ENCODE peak calls at places on chromosomes 3 and 15, in six cellular contexts. A is heart left ventricle, K is NCI-H460, S is activated B cell treated with CpG ODN at 0.5 μM for 24 hours, O is GM23338, I is AG08396. Y is an unnamed sample.
A peak's percentile ranks its signal among the peaks of the same experiment; 100 is the strongest.

GRCh38 chr3:55367396-55367795 is 119.7 kb downstream of the WNT5A start:
- DNase-seq in O (no peak), I (no peak), K (no peak), S (no peak), A (no peak), Y (no peak)

GRCh38 chr3:114809668-114810413 is 337.2 kb downstream of the ZBTB20 start:
- DNase-seq in A (no peak), S (no peak), K (no peak), O (no peak), I (no peak), Y (no peak)

GRCh38 chr3:31011383-31011782 is 116.9 kb upstream of the GADL1 start:
- DNase-seq in A (no peak), S (no peak), I (no peak), O (no peak), K (no peak), Y (no peak)

GRCh38 chr15:89178307-89178977 is 42.9 kb downstream of the RLBP1 start:
- DNase-seq in K (no peak), A (no peak), O (no peak), I (no peak), S (no peak), Y (no peak)

GRCh38 chr3:7328339-7328738 is 467.4 kb downstream of the GRM7 start:
- DNase-seq in I (no peak), A (no peak), S (no peak), O (no peak), K (no peak), Y (no peak)

GRCh38 chr3:160564205-160564922 is 1.0 kb downstream of the KPNA4 start:
- DNase-seq in O (peak; percentile 48), I (no peak), S (no peak), K (no peak), A (peak; percentile 25), Y (peak; percentile 64)

GRCh38 chr3:99114565-99115291 is 213.2 kb upstream of the DCBLD2 start:
- DNase-seq in I (peak; percentile 20), A (no peak), S (no peak), O (peak; percentile 78), K (peak; percentile 57), Y (peak; percentile 85)

GRCh38 chr3:111173906-111174305 is 102.3 kb downstream of the NECTIN3 start:
- DNase-seq in O (no peak), K (no peak), A (no peak), I (no peak), S (no peak), Y (no peak)

GRCh38 chr15:73357999-73358665 is 10.6 kb downstream of the HCN4 start:
- DNase-seq in A (no peak), S (no peak), I (no peak), O (no peak), K (no peak), Y (no peak)

GRCh38 chr3:120498947-120499346 is 48.2 kb upstream of the FSTL1 start:
- DNase-seq in I (peak; percentile 73), O (peak; percentile 83), K (peak; percentile 55), A (no peak), S (no peak), Y (peak; percentile 65)

GRCh38 chr15:43939070-43939469 is 112.3 kb downstream of the WDR76 start:
- DNase-seq in A (no peak), O (peak; percentile 59), K (peak; percentile 24), S (no peak), I (no peak), Y (peak; percentile 64)

GRCh38 chr3:160577551-160578195 is 12.3 kb upstream of the KPNA4 start:
- DNase-seq in O (peak; percentile 37), A (no peak), S (no peak), K (no peak), I (peak; percentile 45), Y (no peak)

GRCh38 chr3:118810499-118811035 is 224.1 kb downstream of the IGSF11 start:
- DNase-seq in A (no peak), S (no peak), I (no peak), O (no peak), K (no peak), Y (peak; percentile 59)

GRCh38 chr15:40941528-40942336 is 11.5 kb upstream of the CHAC1 start:
- DNase-seq in A (peak; percentile 86), I (peak; percentile 95), S (peak; percentile 78), K (peak; percentile 58), O (peak; percentile 94), Y (peak; percentile 92)

GRCh38 chr3:148955544-148956346 is 35.6 kb upstream of the GYG1 start:
- DNase-seq in A (peak; percentile 54), O (peak; percentile 76), K (peak; percentile 38), I (peak; percentile 68), S (no peak), Y (peak; percentile 75)

GRCh38 chr15:57156210-57156887 is 220.0 kb upstream of the CGNL1 start:
- DNase-seq in A (no peak), K (no peak), O (no peak), I (no peak), S (no peak), Y (no peak)

GRCh38 chr3:46539443-46540005 is 26.6 kb downstream of the LRRC2 start:
- DNase-seq in A (no peak), O (no peak), S (no peak), I (no peak), K (no peak), Y (no peak)

GRCh38 chr3:131729561-131729960 is 226.8 kb upstream of the MRPL3 start:
- DNase-seq in A (no peak), I (no peak), K (no peak), O (no peak), S (no peak), Y (no peak)

GRCh38 chr3:65836047-65836446 is 202.7 kb downstream of the MAGI1 start:
- DNase-seq in I (no peak), S (no peak), O (no peak), A (no peak), K (no peak), Y (no peak)

GRCh38 chr15:29819979-29820801 is 2.1 kb downstream of the TJP1 start:
- DNase-seq in A (no peak), S (no peak), K (no peak), I (no peak), O (no peak), Y (no peak)

GRCh38 chr15:78206326-78207109 is 27.8 kb downstream of the ACSBG1 start:
- DNase-seq in I (peak; percentile 17), K (no peak), S (no peak), O (no peak), A (no peak), Y (peak; percentile 54)

GRCh38 chr3:156150434-156151066 is 30.2 kb downstream of the KCNAB1 start:
- DNase-seq in A (peak; percentile 42), O (peak; percentile 80), I (peak; percentile 52), K (peak; percentile 25), S (no peak), Y (peak; percentile 76)

GRCh38 chr3:145243875-145244274 is 917.1 kb downstream of the PLOD2 start:
- DNase-seq in O (no peak), I (peak; percentile 11), K (no peak), A (no peak), S (no peak), Y (no peak)

GRCh38 chr3:78666458-78666800 is 1101.4 kb downstream of the ROBO1 start:
- DNase-seq in A (no peak), O (no peak), K (no peak), I (peak; percentile 17), S (no peak), Y (no peak)

GRCh38 chr3:33061782-33062181 is 35.2 kb downstream of the GLB1 start:
- DNase-seq in K (no peak), I (no peak), S (no peak), O (no peak), A (no peak), Y (no peak)

GRCh38 chr3:37988931-37989525 is 1.6 kb upstream of the VILL start:
- DNase-seq in O (no peak), S (no peak), I (no peak), K (no peak), A (no peak), Y (peak; percentile 52)

GRCh38 chr15:68337826-68338225 is 60.3 kb downstream of the FEM1B start:
- DNase-seq in I (no peak), A (no peak), S (no peak), O (no peak), K (no peak), Y (no peak)

GRCh38 chr3:45043715-45044299 is 17.7 kb downstream of the CLEC3B start:
- DNase-seq in S (no peak), I (peak; percentile 65), A (no peak), K (no peak), O (no peak), Y (no peak)

GRCh38 chr15:49423021-49423420 is at the start of gene FGF7:
- DNase-seq in K (no peak), I (peak; percentile 22), O (peak; percentile 10), A (no peak), S (no peak), Y (no peak)

GRCh38 chr3:104244680-104245079 is 1122.0 kb upstream of the ALCAM start:
- DNase-seq in A (no peak), K (no peak), O (no peak), I (no peak), S (no peak), Y (no peak)

GRCh38 chr3:143439785-143440184 is 320.2 kb downstream of the CHST2 start:
- DNase-seq in O (no peak), A (no peak), S (no peak), K (no peak), I (no peak), Y (no peak)

GRCh38 chr15:70375006-70375409 is 277.3 kb upstream of the TLE3 start:
- DNase-seq in I (no peak), S (peak; percentile 6), A (no peak), K (peak; percentile 49), O (no peak), Y (peak; percentile 41)

GRCh38 chr3:141412087-141412935 is 44.0 kb downstream of the ZBTB38 start:
- DNase-seq in S (no peak), O (peak; percentile 56), K (peak; percentile 88), I (peak; percentile 55), A (peak; percentile 68), Y (no peak)

GRCh38 chr15:98700501-98700900 is 52.2 kb downstream of the IGF1R start:
- DNase-seq in I (no peak), K (no peak), S (no peak), A (no peak), O (no peak), Y (no peak)

GRCh38 chr15:51649659-51650521 is 27.3 kb upstream of the DMXL2 start:
- DNase-seq in A (peak; percentile 29), S (no peak), K (peak; percentile 72), I (peak; percentile 52), O (peak; percentile 77), Y (peak; percentile 53)

GRCh38 chr15:66751579-66751978 is 49.5 kb downstream of the SMAD6 start:
- DNase-seq in O (no peak), A (peak; percentile 60), I (no peak), S (no peak), K (no peak), Y (no peak)

GRCh38 chr3:186826316-186826977 is 16.1 kb upstream of the ADIPOQ start:
- DNase-seq in K (no peak), S (peak; percentile 24), A (no peak), O (peak; percentile 33), I (no peak), Y (peak; percentile 68)

GRCh38 chr15:77033729-77034619 is 36.9 kb downstream of the TSPAN3 start:
- DNase-seq in K (no peak), I (no peak), A (peak; percentile 6), S (peak; percentile 14), O (no peak), Y (no peak)

Y was measured in endodermal cell.